ENCODE peak calls at places on chromosome 21, in seven cellular contexts. N is stomach; D is GM23248; R is keratinocyte; M is body of pancreas; V is CD8-positive, alpha-beta T cell; B is right lobe of liver. U is an unnamed sample. For H3K36me3 and H3K4me1, the result is how much of the 10 kb centered on the place peaks cover.

GRCh38 chr21:35857082-35857481 is 203.2 kb downstream of the SETD4 start:
- DNase-seq in N (no peak), D (no peak), R (no peak), M (no peak), V (no peak), B (no peak), U (no peak)

GRCh38 chr21:39182484-39183271 is 573 bp downstream of the PSMG1 start:
- DNase-seq in N (no peak), D (peak), R (no peak), M (no peak), V (no peak), B (no peak), U (peak)

GRCh38 chr21:20997633-20998455 is at the start of gene NCAM2:
- DNase-seq in N (peak), D (peak), R (no peak), M (peak), V (peak), B (peak), U (peak)

GRCh38 chr21:42636535-42636914 is 16.9 kb upstream of the PDE9A start:
- DNase-seq in N (no peak), D (peak), R (peak), M (no peak), V (no peak), B (no peak), U (no peak)

GRCh38 chr21:34513109-34513675 is 1.2 kb upstream of the KCNE1 start:
- DNase-seq in N (no peak), D (no peak), R (no peak), M (no peak), V (no peak), B (no peak), U (no peak)

GRCh38 chr21:39022901-39023693 is 160.2 kb downstream of the PSMG1 start:
- DNase-seq in N (no peak), D (peak), R (no peak), M (peak), V (no peak), B (peak), U (no peak)

GRCh38 chr21:29360799-29361765 is 62.4 kb downstream of the BACH1 start:
- DNase-seq in N (no peak), D (no peak), R (no peak), M (peak), V (no peak), B (no peak), U (no peak)

GRCh38 chr21:43289966-43290365 is 121.2 kb downstream of the CRYAA start:
- DNase-seq in N (no peak), D (no peak), R (no peak), M (no peak), V (no peak), B (peak), U (no peak)

GRCh38 chr21:35398366-35398982 is 349.4 kb upstream of the RUNX1 start:
- DNase-seq in N (no peak), D (peak), R (no peak), M (no peak), V (no peak), B (no peak), U (no peak)

GRCh38 chr21:20999567-21000169 is 1.5 kb downstream of the NCAM2 start:
- DNase-seq in N (no peak), D (peak), R (no peak), M (peak), V (no peak), B (no peak), U (peak)

GRCh38 chr21:43734131-43734634 is 15.3 kb downstream of the PDXK start:
- DNase-seq in N (peak), D (no peak), R (no peak), M (peak), V (no peak), B (no peak), U (no peak)

GRCh38 chr21:39430016-39430415 is 15.6 kb downstream of the LCA5L start:
- DNase-seq in N (no peak), D (no peak), R (no peak), M (no peak), V (no peak), B (no peak), U (no peak)

DNA sequence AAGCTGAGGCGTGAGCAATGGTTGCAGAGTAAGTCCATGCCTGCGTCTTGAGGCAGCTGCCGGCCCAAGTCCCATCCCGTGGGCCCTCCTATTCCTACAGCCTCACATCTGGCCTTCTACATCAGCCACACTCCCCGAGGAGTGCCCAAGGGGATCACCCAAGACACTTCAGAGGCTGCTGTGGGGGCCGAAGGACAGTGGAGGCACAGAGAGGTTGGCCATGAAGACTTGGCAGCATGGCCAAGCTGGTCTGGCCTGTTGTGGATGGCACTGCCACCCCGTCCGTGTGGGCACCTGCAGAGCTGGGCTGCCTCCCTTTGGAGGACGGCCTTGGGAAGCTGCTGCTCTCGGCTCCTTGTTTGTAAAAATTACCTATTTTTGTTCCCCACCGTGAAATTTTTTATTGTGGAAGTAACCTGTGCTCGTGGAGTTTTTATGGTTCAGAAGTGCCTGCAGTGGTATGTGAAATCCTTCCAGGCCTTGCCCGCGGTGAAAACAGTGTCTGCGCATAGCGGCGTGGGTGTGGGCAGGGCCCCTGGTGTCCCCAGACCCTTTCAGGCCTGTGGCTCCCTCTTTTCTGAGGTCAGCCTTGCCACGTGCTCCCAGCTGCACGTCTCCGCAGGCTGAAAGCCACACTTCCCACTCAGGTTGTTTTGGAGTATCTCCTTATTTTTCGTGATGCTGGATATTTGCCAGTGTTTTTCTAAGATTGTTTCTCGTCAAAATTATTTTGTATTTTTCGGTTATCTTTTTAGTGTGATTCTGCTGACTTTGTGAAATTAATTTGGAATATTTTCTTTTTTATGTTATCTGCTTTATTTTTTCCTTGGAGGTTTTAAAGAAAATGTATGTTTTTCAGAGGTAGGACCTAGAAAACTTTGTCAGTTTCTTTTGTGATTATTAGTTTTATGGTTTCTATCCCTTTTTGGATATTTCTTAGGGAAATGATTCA is 20.6 kb downstream of the SLX9 start:
- DNase-seq in N (no peak), D (no peak), R (no peak), M (no peak), V (no peak), B (no peak), U (no peak)
- H3K36me3 ChIP-seq in N (under half), D (under half), R (under half), M (under half), V (under half), B (under half), U (under half)

DNA sequence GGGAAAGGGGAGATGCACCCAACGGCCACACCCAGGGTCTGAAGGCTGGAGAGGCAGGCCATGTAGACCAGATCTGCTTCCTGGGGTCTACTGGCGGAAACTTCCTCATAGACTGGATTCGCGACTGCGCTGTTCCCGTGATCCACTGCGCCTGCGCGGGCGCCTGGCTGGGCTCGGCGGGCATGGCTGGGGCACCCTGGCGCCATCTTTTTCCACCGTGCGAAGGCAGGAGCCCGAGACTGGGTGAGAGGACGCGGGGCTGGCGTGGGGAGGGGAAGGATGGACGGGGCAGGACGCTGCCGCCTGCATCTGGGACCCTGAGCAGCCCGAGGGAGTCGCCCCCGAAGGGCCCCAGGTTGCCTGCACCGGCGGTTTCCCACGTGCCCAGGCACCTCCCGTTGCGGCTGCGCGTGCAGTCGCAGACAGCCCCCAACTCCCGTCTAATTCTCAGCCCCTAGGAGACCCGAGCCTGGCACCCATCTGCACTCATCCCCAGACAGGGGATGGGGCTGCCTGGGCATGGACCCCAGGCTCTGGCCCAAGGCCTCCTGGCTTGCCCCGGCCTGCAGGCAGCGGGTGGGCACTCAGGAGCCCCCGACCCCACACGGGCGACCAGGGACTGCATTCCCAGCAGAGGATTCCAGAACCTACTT is 12.4 kb upstream of the FAM3B start:
- DNase-seq in N (no peak), D (no peak), R (no peak), M (no peak), V (no peak), B (no peak), U (no peak)
- H3K4me1 ChIP-seq in N (under half), D (under half), R (under half), M (under half), V (under half), B (under half), U (under half)

GRCh38 chr21:15999741-16000140 is 270.0 kb downstream of the USP25 start:
- DNase-seq in N (no peak), D (no peak), R (no peak), M (no peak), V (no peak), B (no peak), U (no peak)
- H3K36me3 ChIP-seq in N (under half), D (under half), R (under half), M (under half), V (under half), B (under half), U (under half)

GRCh38 chr21:26130249-26130896 is 40.2 kb downstream of the APP start:
- DNase-seq in N (no peak), D (no peak), R (no peak), M (no peak), V (no peak), B (no peak), U (no peak)

GRCh38 chr21:26126168-26126553 is 44.4 kb downstream of the APP start:
- DNase-seq in N (no peak), D (no peak), R (no peak), M (no peak), V (no peak), B (no peak), U (no peak)

GRCh38 chr21:26125433-26126167 is 45.0 kb downstream of the APP start:
- DNase-seq in N (no peak), D (no peak), R (no peak), M (no peak), V (no peak), B (no peak), U (no peak)

GRCh38 chr21:26127073-26127814 is 43.3 kb downstream of the APP start:
- DNase-seq in N (no peak), D (no peak), R (no peak), M (no peak), V (no peak), B (no peak), U (no peak)

DNA sequence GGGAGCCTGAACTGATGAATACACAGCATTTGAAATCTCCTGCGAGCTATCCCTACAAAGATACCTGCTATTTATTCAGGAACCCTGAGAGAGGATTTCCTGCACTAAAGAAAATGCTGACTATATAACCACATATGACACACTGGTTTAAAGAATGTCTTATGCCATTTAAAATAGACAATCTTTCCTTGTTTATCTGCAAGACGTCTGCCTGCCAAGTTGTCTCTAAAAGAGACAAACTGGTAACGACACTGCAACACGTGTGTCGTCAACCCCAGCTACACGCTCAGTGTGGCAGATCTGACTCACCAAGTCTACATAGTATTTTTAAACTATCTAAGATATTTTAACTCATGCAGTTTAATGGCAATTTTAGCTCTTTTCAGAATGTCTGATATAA is 42.7 kb downstream of the APP start:
- DNase-seq in N (no peak), D (peak), R (no peak), M (no peak), V (no peak), B (no peak), U (peak)
- H3K4me1 ChIP-seq in N (half or more), D (under half), R (half or more), M (half or more), V (under half), B (under half), U (under half)

GRCh38 chr21:46538851-46539666 is 65.8 kb downstream of the S100B start:
- DNase-seq in N (no peak), D (no peak), R (no peak), M (no peak), V (no peak), B (no peak), U (no peak)

GRCh38 chr21:46540087-46540710 is 64.7 kb downstream of the S100B start:
- DNase-seq in N (no peak), D (no peak), R (no peak), M (no peak), V (no peak), B (no peak), U (no peak)

GRCh38 chr21:46537026-46537425 is 67.9 kb downstream of the S100B start:
- DNase-seq in N (no peak), D (no peak), R (no peak), M (no peak), V (no peak), B (no peak), U (no peak)

GRCh38 chr21:46542588-46543092 is 62.2 kb downstream of the S100B start:
- DNase-seq in N (peak), D (no peak), R (no peak), M (no peak), V (no peak), B (no peak), U (no peak)

DNA sequence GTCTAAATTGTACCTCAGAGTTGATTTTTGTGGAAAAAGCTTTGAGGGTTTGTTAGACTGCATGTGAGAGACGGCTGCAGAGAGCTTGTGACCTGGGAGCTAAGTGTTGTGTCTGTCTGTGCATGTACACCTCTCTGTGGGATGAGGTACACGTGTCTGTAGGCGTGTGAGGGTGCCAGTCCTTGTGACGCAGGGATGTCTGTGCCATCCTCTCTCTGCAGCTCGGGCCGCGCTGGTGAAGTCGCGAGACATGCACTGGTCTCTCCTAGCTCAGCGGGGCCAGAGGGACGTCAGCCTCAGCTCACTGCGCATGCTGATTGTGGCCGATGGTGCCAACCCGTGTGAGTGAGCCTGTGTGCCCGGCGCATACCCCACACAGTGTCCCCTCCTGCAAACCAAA is 66.6 kb downstream of the S100B start:
- DNase-seq in N (no peak), D (no peak), R (no peak), M (no peak), V (no peak), B (no peak), U (no peak)
- H3K36me3 ChIP-seq in N (half or more), D (under half), R (under half), M (under half), V (under half), B (half or more), U (under half)

DNA sequence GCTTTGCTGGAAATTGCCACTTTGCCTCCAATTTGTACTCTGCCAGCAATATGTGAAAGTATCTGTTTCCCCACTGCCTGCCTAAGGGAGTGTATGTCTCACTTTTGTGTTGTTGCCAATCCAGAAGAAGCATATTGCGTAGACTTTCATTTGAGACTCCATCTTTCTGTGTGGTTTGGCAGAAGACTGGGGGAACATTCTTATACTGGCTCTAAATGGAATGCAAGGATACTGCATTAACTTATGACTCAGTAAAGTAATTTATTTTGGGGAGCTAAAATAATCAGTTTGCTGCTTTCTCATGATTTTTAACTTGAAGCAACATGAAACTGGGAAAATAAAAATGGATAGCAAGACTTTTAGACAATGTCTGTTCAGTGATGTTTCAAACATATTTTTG is 107.7 kb upstream of the TMPRSS2 start:
- DNase-seq in N (no peak), D (peak), R (no peak), M (no peak), V (no peak), B (no peak), U (no peak)
- H3K4me1 ChIP-seq in N (under half), D (under half), R (under half), M (under half), V (under half), B (under half), U (under half)

GRCh38 chr21:46641656-46642055 is 6.2 kb downstream of the PRMT2 start:
- DNase-seq in N (no peak), D (peak), R (no peak), M (no peak), V (no peak), B (no peak), U (no peak)
- H3K36me3 ChIP-seq in N (under half), D (under half), R (under half), M (under half), V (under half), B (under half), U (under half)

DNA sequence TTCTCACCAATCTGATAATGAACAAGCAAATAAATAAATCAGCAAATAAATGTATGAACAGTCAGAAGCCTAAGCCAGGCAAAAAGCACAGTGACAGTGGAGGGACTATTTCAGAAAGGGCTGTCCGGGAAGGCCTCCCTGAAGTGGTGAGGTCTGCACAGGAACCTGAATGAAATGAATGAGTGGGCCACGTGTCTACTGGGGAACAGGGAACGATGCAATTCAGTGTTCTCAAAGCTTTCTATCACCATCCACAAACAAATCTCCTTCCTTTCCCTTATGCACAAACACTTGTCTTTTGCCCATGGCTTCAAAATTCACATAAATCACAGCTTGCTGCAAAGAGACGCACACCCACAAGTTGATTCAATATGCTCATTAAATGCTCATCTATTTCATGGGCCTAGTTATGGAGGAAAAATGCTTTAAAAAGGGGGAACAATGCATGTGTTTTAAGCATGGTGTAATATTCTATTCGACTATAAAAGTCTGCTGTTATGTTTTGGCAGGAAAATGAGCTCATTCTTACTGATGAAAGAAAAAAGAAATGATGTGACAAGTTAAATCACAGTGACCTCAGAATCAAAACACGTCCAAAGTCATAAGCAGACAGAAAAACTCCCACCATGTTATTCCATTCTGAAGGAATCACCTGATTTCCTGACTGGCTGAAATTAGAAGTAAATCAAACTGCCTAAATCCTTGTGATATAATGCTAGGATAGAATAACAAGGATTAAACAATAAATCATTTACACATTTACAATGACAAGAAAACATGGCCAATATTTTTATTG is 21.6 kb downstream of the URB1 start:
- DNase-seq in N (no peak), D (peak), R (no peak), M (no peak), V (no peak), B (no peak), U (no peak)
- H3K4me1 ChIP-seq in N (under half), D (under half), R (under half), M (under half), V (under half), B (under half), U (under half)

GRCh38 chr21:45266518-45267389 is 20.9 kb downstream of the POFUT2 start:
- DNase-seq in N (peak), D (no peak), R (no peak), M (peak), V (peak), B (peak), U (no peak)
- H3K36me3 ChIP-seq in N (half or more), D (under half), R (under half), M (under half), V (under half), B (under half), U (under half)

U was measured in MM.1S.